ENCODE peak calls at places on chromosomes 5 and 9, in seven cellular contexts. A, I, M, R, G, Z and C are unnamed samples. For H3K4me1, the result is how much of the 10 kb centered on the place peaks cover.

GRCh38 chr5:2015961-2016360 is 133.2 kb upstream of the IRX4 start:
- DNase-seq in G (no peak), Z (no peak), R (no peak), I (no peak), A (no peak), M (no peak), C (no peak)

GRCh38 chr9:28801144-28801799 is 1228.0 kb upstream of the C9orf72 start:
- DNase-seq in M (no peak), G (no peak), I (no peak), Z (no peak), R (no peak), A (peak), C (no peak)

GRCh38 chr9:112233769-112234168 is 58.7 kb upstream of the SUSD1 start:
- DNase-seq in R (no peak), A (peak), I (no peak), M (no peak), Z (no peak), G (peak), C (no peak)

GRCh38 chr5:53200309-53200708 is 90.8 kb upstream of the MOCS2 start:
- DNase-seq in G (no peak), R (no peak), A (no peak), M (no peak), Z (no peak), I (no peak), C (peak)

GRCh38 chr5:143399616-143400540 is 3.6 kb downstream of the NR3C1 start:
- DNase-seq in Z (no peak), M (no peak), A (no peak), I (no peak), R (no peak), G (no peak), C (no peak)

GRCh38 chr5:178376906-178377582 is 144.4 kb upstream of the PHYKPL start:
- DNase-seq in I (no peak), Z (no peak), R (no peak), A (peak), M (no peak), G (peak), C (no peak)

GRCh38 chr9:116870566-116870965 is 183.5 kb downstream of the TRIM32 start:
- DNase-seq in I (no peak), A (no peak), G (peak), M (peak), Z (no peak), R (no peak), C (no peak)

GRCh38 chr5:58606064-58606463 is 23.2 kb downstream of the RAB3C start:
- DNase-seq in R (no peak), A (no peak), G (no peak), I (no peak), Z (no peak), M (no peak), C (no peak)

GRCh38 chr5:110376281-110376916 is 350.1 kb downstream of the TMEM232 start:
- DNase-seq in Z (no peak), A (peak), R (no peak), I (no peak), M (peak), G (peak), C (no peak)

GRCh38 chr9:92954078-92954861 is 6.9 kb downstream of the FGD3 start:
- DNase-seq in M (no peak), A (peak), I (no peak), Z (no peak), G (no peak), R (no peak), C (peak)

GRCh38 chr5:151772029-151772867 is 494 bp downstream of the G3BP1 start:
- DNase-seq in Z (peak), A (peak), R (peak), G (peak), M (peak), I (no peak), C (peak)

DNA sequence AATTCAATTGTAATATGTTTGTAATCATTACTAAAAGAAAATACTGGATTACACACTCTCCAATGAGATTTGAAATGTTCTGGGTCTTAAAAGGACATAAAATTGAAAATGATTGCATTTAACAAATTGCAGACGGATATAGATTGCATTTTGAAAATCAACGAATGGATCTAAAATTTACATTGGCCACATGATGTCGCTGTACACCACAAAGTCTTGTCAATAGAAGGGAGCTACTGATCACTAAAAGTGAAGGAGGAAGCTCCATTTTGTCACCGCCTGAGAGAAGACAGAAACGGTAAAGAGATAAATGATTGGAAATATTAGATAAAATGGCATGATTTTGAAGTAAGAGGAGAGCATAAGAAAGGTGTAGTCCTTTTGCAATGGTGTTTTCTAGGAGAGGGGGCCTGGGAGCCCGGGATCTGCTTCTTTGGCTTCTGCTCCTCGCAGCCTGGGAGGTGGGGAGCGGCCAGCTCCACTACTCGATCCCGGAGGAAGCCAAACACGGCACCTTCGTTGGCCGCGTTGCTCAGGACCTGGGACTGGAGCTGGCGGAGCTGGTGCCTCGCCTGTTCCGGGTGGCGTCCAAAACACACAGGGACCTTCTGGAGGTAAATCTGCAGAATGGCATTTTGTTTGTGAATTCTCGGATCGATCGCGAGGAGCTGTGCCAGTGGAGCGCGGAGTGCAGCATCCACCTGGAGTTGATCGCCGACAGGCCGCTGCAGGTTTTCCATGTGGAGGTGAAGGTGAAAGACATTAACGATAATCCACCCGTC is at the start of gene PCDHA1:
- DNase-seq in A (no peak), M (peak), I (no peak), G (no peak), Z (no peak), R (no peak), C (no peak)
- TF ChIP-seq CTCF in A (no peak), M (peak), I (no peak), G (no peak), Z (no peak), R (no peak), C (no peak)

GRCh38 chr5:105195765-105196164 is 1633.2 kb upstream of the NUDT12 start:
- DNase-seq in I (no peak), R (no peak), G (no peak), A (no peak), M (no peak), Z (no peak), C (no peak)
- H3K4me1 ChIP-seq in I (under half), R (under half), G (under half), A (under half), M (under half), Z (under half), C (under half)

DNA sequence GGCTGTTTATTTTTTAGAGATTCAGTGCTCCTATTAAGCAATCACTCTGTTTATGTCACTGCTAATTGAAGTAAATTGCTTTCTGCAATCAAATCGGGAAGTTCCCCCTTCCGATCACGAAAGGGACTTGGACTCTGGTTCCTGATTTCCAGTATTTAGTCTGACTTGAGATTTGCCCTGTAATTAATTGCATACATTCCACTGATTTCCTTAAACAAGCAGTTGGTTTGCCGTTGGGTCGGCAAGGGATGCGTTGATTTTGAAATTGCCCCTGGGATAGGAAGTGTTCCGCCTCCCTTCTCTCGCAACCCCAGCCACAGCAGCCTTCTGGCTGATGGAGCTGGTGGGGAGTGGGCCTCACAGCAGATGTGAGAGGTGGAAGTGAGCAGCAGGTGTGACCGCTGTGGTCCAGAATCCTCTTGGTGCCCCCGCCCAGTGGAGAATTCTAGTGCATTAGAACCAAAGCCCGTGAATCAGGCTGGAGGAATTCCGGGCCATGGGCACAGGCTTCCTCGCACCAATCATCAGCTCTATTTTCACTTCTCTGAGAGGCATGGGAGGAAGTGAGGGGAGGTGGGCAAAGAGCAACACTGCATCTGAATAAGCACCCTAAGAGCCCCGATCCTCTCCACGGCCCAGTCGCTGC is 102.5 kb downstream of the SPRY4 start:
- DNase-seq in A (no peak), R (no peak), I (no peak), M (no peak), Z (no peak), G (no peak), C (no peak)
- H3K27ac ChIP-seq in A (no peak), R (no peak), I (no peak), M (peak), Z (no peak), G (no peak), C (no peak)

GRCh38 chr5:140877262-140877581 is 2.1 kb downstream of the PCDHA12 start:
- DNase-seq in R (no peak), M (no peak), Z (no peak), I (no peak), G (no peak), A (no peak), C (no peak)

GRCh38 chr5:140882591-140882899 is 621 bp downstream of the PCDHA13 start:
- DNase-seq in A (no peak), R (no peak), Z (no peak), G (no peak), I (no peak), M (peak), C (peak)

GRCh38 chr5:140883373-140883772 is 1.4 kb downstream of the PCDHA13 start:
- DNase-seq in I (no peak), M (no peak), A (no peak), G (no peak), Z (no peak), R (peak), C (no peak)

GRCh38 chr5:140883927-140884697 is 2.2 kb downstream of the PCDHA13 start:
- DNase-seq in Z (no peak), A (no peak), G (no peak), R (no peak), M (peak), I (no peak), C (no peak)

DNA sequence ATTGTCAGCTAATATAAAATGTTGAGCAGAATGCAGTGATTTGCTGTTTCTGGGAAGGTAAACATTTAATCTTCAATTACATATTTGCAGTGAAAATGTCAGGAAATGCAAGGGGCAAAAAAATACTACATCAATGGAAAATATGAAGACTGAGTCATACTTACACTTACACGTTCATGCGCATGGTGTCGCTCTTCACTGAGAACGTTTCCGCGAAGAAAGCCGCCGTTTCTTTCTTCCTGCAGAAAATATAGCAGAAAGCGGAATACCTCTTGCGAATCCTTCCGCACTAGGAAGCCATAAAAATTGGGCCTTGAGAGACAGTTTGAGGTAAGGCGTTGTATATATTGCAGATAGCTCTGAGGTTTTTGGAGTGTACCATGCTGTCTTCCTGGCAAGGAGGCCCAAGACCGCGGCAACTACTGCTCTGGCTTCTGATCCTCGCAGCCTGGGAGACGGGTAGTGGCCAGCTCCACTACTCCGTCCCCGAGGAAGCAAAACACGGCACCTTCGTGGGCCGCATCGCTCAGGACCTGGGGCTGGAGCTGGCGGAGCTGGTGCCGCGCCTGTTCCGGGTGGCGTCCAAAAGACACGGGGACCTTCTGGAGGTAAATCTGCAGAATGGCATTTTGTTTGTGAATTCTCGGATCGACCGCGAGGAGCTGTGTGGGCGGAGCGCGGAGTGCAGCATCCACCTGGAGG is at the start of gene PCDHA13:
- DNase-seq in R (no peak), A (no peak), G (peak), Z (no peak), M (peak), I (no peak), C (no peak)
- TF ChIP-seq CTCF in R (no peak), A (no peak), G (peak), Z (no peak), M (peak), I (no peak), C (no peak)